ENCODE peak calls at places on chromosome 18, in seven cellular contexts. U, A, C, T, X, S and K are unnamed samples.

GRCh38 chr18:57621252-57621607 is 406 bp downstream of the NARS1 start:
- DNase-seq in U (no peak), A (no peak), C (no peak), T (no peak), X (peak; percentile 60), S (no peak), K (no peak)

GRCh38 chr18:48829443-48830149 is 121.2 kb downstream of the SMAD7 start:
- DNase-seq in U (peak; percentile 60), A (no peak), C (no peak), T (peak; percentile 67), X (no peak), S (no peak), K (no peak)

GRCh38 chr18:10525563-10526210 is at the start of gene NAPG:
- DNase-seq in U (peak; percentile 97), A (peak; percentile 92), C (peak; percentile 83), T (peak; percentile 97), X (peak; percentile 97), S (peak; percentile 94), K (peak; percentile 73)

GRCh38 chr18:50917021-50917420 is 38.1 kb downstream of the ME2 start:
- DNase-seq in U (no peak), A (no peak), C (no peak), T (no peak), X (no peak), S (no peak), K (no peak)

GRCh38 chr18:57803119-57803969 is at the start of gene ATP8B1:
- DNase-seq in U (peak; percentile 11), A (peak; percentile 95), C (peak; percentile 89), T (peak; percentile 83), X (peak; percentile 75), S (peak; percentile 82), K (peak; percentile 54)

GRCh38 chr18:10487161-10487560 is 32.7 kb downstream of the APCDD1 start:
- DNase-seq in U (no peak), A (no peak), C (no peak), T (no peak), X (no peak), S (no peak), K (no peak)

GRCh38 chr18:74264303-74265020 is 27.3 kb downstream of the CYB5A start:
- DNase-seq in U (no peak), A (no peak), C (no peak), T (no peak), X (no peak), S (no peak), K (no peak)

GRCh38 chr18:48962857-48963554 is 12.2 kb upstream of the SMAD7 start:
- DNase-seq in U (no peak), A (no peak), C (no peak), T (no peak), X (no peak), S (no peak), K (no peak)

GRCh38 chr18:47930086-47930843 is at the start of gene SMAD2:
- DNase-seq in U (peak; percentile 84), A (peak; percentile 79), C (peak; percentile 70), T (peak; percentile 97), X (peak; percentile 90), S (peak; percentile 84), K (peak; percentile 58)

GRCh38 chr18:12631831-12632477 is 26.0 kb downstream of the SPIRE1 start:
- DNase-seq in U (peak; percentile 67), A (no peak), C (no peak), T (no peak), X (no peak), S (no peak), K (no peak)

GRCh38 chr18:3966246-3966984 is 488.7 kb downstream of the DLGAP1 start:
- DNase-seq in U (no peak), A (no peak), C (no peak), T (no peak), X (no peak), S (no peak), K (no peak)

GRCh38 chr18:24071029-24071428 is 56.5 kb downstream of the TTC39C start:
- DNase-seq in U (no peak), A (no peak), C (no peak), T (no peak), X (no peak), S (no peak), K (no peak)

GRCh38 chr18:61282926-61283325 is 50.3 kb upstream of the CDH20 start:
- DNase-seq in U (no peak), A (no peak), C (no peak), T (no peak), X (no peak), S (no peak), K (no peak)

GRCh38 chr18:21110667-21111350 is 804 bp downstream of the ROCK1 start:
- DNase-seq in U (peak; percentile 43), A (peak; percentile 42), C (no peak), T (peak; percentile 95), X (peak; percentile 67), S (peak; percentile 52), K (no peak)

GRCh38 chr18:3603460-3604259 is 153.7 kb downstream of the TGIF1 start:
- DNase-seq in U (peak; percentile 90), A (peak; percentile 88), C (peak; percentile 96), T (peak; percentile 3), X (no peak), S (no peak), K (peak; percentile 84)

GRCh38 chr18:28963481-28963880 is 786.6 kb upstream of the CDH2 start:
- DNase-seq in U (no peak), A (no peak), C (no peak), T (no peak), X (no peak), S (no peak), K (no peak)

GRCh38 chr18:77100751-77101355 is 31.7 kb downstream of the MBP start:
- DNase-seq in U (no peak), A (no peak), C (peak; percentile 58), T (no peak), X (no peak), S (no peak), K (no peak)

GRCh38 chr18:79552696-79553095 is 126.9 kb upstream of the CTDP1 start:
- DNase-seq in U (no peak), A (no peak), C (no peak), T (no peak), X (no peak), S (no peak), K (no peak)

GRCh38 chr18:79531926-79532689 is 136.4 kb downstream of the NFATC1 start:
- DNase-seq in U (no peak), A (no peak), C (no peak), T (no peak), X (no peak), S (no peak), K (no peak)

GRCh38 chr18:63588869-63589268 is 1.7 kb downstream of the SERPINB13 start:
- DNase-seq in U (no peak), A (peak; percentile 0), C (peak; percentile 50), T (no peak), X (no peak), S (no peak), K (no peak)

GRCh38 chr18:62744076-62744705 is 28.9 kb downstream of the PHLPP1 start:
- DNase-seq in U (no peak), A (no peak), C (no peak), T (peak; percentile 89), X (no peak), S (no peak), K (no peak)

GRCh38 chr18:24368749-24369148 is 28.9 kb downstream of the OSBPL1A start:
- DNase-seq in U (no peak), A (no peak), C (no peak), T (no peak), X (no peak), S (no peak), K (no peak)

GRCh38 chr18:39770399-39770798 is 2184.6 kb upstream of the PIK3C3 start:
- DNase-seq in U (no peak), A (no peak), C (no peak), T (no peak), X (no peak), S (no peak), K (no peak)

GRCh38 chr18:79753391-79753851 is 44.3 kb upstream of the KCNG2 start:
- DNase-seq in U (no peak), A (no peak), C (no peak), T (peak; percentile 68), X (no peak), S (no peak), K (no peak)

GRCh38 chr18:76405761-76406356 is 89.2 kb downstream of the ZNF516 start:
- DNase-seq in U (peak; percentile 44), A (no peak), C (no peak), T (no peak), X (peak; percentile 63), S (peak; percentile 57), K (peak; percentile 50)

GRCh38 chr18:34222396-34223163 is 2.1 kb downstream of the NOL4 start:
- DNase-seq in U (no peak), A (peak; percentile 0), C (no peak), T (peak; percentile 70), X (peak; percentile 64), S (peak; percentile 30), K (peak; percentile 18)

GRCh38 chr18:36717422-36718110 is 111.2 kb downstream of the TPGS2 start:
- DNase-seq in U (no peak), A (no peak), C (no peak), T (no peak), X (no peak), S (no peak), K (no peak)

GRCh38 chr18:36714476-36714875 is 114.3 kb downstream of the TPGS2 start:
- DNase-seq in U (no peak), A (no peak), C (no peak), T (no peak), X (no peak), S (no peak), K (no peak)

GRCh38 chr18:36719630-36720029 is 109.2 kb downstream of the TPGS2 start:
- DNase-seq in U (no peak), A (no peak), C (no peak), T (no peak), X (no peak), S (no peak), K (no peak)

GRCh38 chr18:36724169-36724568 is 104.6 kb downstream of the TPGS2 start:
- DNase-seq in U (no peak), A (no peak), C (no peak), T (no peak), X (no peak), S (no peak), K (no peak)

GRCh38 chr18:36718705-36719328 is 110.0 kb downstream of the TPGS2 start:
- DNase-seq in U (peak; percentile 10), A (no peak), C (no peak), T (no peak), X (no peak), S (no peak), K (no peak)
- H3K27me3 ChIP-seq in U (peaks cover 11% of the 10 kb centered on the region), A (no peaks in the 10 kb centered on the region), C (no peaks in the 10 kb centered on the region), T (peaks cover 7% of the 10 kb centered on the region), X (no peaks in the 10 kb centered on the region), S (no peaks in the 10 kb centered on the region), K (no peaks in the 10 kb centered on the region)

GRCh38 chr18:35478520-35479435 is 19.0 kb downstream of the INO80C start:
- DNase-seq in U (peak; percentile 56), A (no peak), C (peak; percentile 93), T (no peak), X (no peak), S (no peak), K (no peak)
- H3K4me3 ChIP-seq in U (no peak overlapping the region), A (no peak overlapping the region), C (peak overlapping the region; percentile 49), T (no peak overlapping the region), X (no peak overlapping the region), S (no peak overlapping the region), K (no peak overlapping the region)

GRCh38 chr18:26654173-26655009 is 106.0 kb upstream of the KCTD1 start:
- DNase-seq in U (no peak), A (no peak), C (no peak), T (no peak), X (no peak), S (no peak), K (no peak)
- H3K27me3 ChIP-seq in U (peaks cover 9% of the 10 kb centered on the region), A (no peaks in the 10 kb centered on the region), C (no peaks in the 10 kb centered on the region), T (peaks cover 46% of the 10 kb centered on the region), X (no peaks in the 10 kb centered on the region), S (peaks cover 74% of the 10 kb centered on the region), K (peaks cover 5% of the 10 kb centered on the region)

GRCh38 chr18:31941010-31941809 is 1.7 kb downstream of the TRAPPC8 start:
- DNase-seq in U (no peak), A (no peak), C (no peak), T (no peak), X (no peak), S (no peak), K (no peak)
- H3K4me3 ChIP-seq in U (peak overlapping the region; percentile 93), A (peak overlapping the region; percentile 79), C (peak overlapping the region; percentile 90), T (peak overlapping the region; percentile 93), X (peak overlapping the region; percentile 71), S (peak overlapping the region; percentile 93), K (no peak overlapping the region)